ENCODE peak calls at places on chromosomes 13 and 19, in five cellular contexts. O is tibial nerve, R is fibroblast of the aortic adventitia, A is AG04450, F is retinal pigment epithelial cell. G is an unnamed sample.
A peak's percentile ranks its signal among the peaks of the same experiment; 100 is the strongest.

GRCh38 chr19:29855087-29855486 is 43.3 kb downstream of the CCNE1 start:
- DNase-seq in O (no peak), R (no peak), A (no peak), F (no peak), G (no peak)

GRCh38 chr13:30718661-30719520 is 16.5 kb upstream of the ALOX5AP start:
- DNase-seq in O (no peak), R (peak; percentile 93), A (peak; percentile 74), F (peak; percentile 46), G (no peak)

GRCh38 chr13:45393941-45394570 is 24.1 kb downstream of the SLC25A30 start:
- DNase-seq in O (no peak), R (peak; percentile 68), A (no peak), F (no peak), G (no peak)

GRCh38 chr19:33251076-33251475 is 25.4 kb upstream of the SLC7A10 start:
- DNase-seq in O (no peak), R (no peak), A (no peak), F (no peak), G (no peak)

GRCh38 chr19:43759515-43759914 is 4.8 kb upstream of the SMG9 start:
- DNase-seq in O (no peak), R (peak; percentile 57), A (no peak), F (no peak), G (no peak)

GRCh38 chr13:108352599-108352998 is 83.1 kb downstream of the TNFSF13B start:
- DNase-seq in O (no peak), R (no peak), A (no peak), F (no peak), G (no peak)

GRCh38 chr19:10332965-10333757 is at the start of gene RAVER1:
- DNase-seq in O (peak; percentile 94), R (peak; percentile 96), A (peak; percentile 94), F (peak; percentile 85), G (peak; percentile 90)

GRCh38 chr13:105937451-105937850 is 598.0 kb downstream of the EFNB2 start:
- DNase-seq in O (no peak), R (no peak), A (no peak), F (no peak), G (no peak)

GRCh38 chr13:49690133-49690989 is 925 bp downstream of the EBPL start:
- DNase-seq in O (peak; percentile 21), R (peak; percentile 86), A (peak; percentile 55), F (no peak), G (peak; percentile 88)

GRCh38 chr13:49371943-49372636 is 71.8 kb downstream of the CAB39L start:
- DNase-seq in O (no peak), R (peak; percentile 15), A (no peak), F (no peak), G (no peak)

GRCh38 chr19:47489072-47489914 is 5.3 kb upstream of the KPTN start:
- DNase-seq in O (no peak), R (no peak), A (no peak), F (no peak), G (no peak)

GRCh38 chr13:110713981-110714797 is 689 bp downstream of the ING1 start:
- DNase-seq in O (peak; percentile 36), R (peak; percentile 33), A (no peak), F (no peak), G (no peak)

GRCh38 chr13:78190296-78190695 is 271.7 kb upstream of the EDNRB start:
- DNase-seq in O (no peak), R (no peak), A (no peak), F (no peak), G (no peak)

GRCh38 chr13:32734511-32734910 is 148.3 kb downstream of the PDS5B start:
- DNase-seq in O (peak; percentile 21), R (peak; percentile 63), A (peak; percentile 20), F (no peak), G (no peak)

GRCh38 chr13:20054586-20054985 is 96.1 kb downstream of the ZMYM2 start:
- DNase-seq in O (no peak), R (no peak), A (no peak), F (no peak), G (no peak)

GRCh38 chr13:113671066-113672001 is 4.3 kb downstream of the GRK1 start:
- DNase-seq in O (no peak), R (no peak), A (no peak), F (no peak), G (no peak)

GRCh38 chr13:40563350-40564125 is 102.9 kb downstream of the FOXO1 start:
- DNase-seq in O (no peak), R (no peak), A (no peak), F (no peak), G (no peak)

GRCh38 chr19:1070931-1071791 is 4.2 kb downstream of the ARHGAP45 start:
- DNase-seq in O (no peak), R (no peak), A (no peak), F (no peak), G (no peak)

GRCh38 chr19:19434483-19435045 is 29.1 kb downstream of the GATAD2A start:
- DNase-seq in O (peak; percentile 57), R (peak; percentile 88), A (no peak), F (no peak), G (no peak)

GRCh38 chr19:11597202-11598102 is at the start of gene ZNF627:
- DNase-seq in O (peak; percentile 100), R (peak; percentile 97), A (peak; percentile 90), F (peak; percentile 93), G (peak; percentile 95)
- H3K4me3 ChIP-seq in O (peak within 1 kb of the TSS; percentile 89), R (peak within 1 kb of the TSS; percentile 86), A (peak within 1 kb of the TSS; percentile 87), F (peak within 1 kb of the TSS; percentile 90), G (peak within 1 kb of the TSS; percentile 73)

DNA sequence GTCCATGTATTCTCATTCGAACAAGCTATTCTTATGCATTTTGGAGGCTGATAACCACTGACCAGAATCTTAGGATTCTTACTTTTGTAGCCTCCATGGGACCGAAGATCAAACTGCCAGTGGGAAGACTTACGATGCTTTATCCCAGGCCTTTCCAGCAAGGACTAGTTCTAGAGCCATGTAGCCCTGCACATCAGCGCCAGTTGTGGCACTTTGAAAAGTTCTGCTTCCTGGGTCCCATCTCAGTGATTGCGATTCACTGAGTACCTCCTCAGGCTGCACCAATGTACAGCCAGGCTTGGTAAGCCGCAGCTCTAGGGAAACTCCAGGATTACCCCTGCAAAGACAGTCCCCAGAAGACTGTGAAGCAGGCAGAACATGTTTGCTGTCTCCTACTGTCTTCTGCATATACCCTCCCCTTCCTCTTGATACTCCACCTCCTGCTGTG is 18.9 kb upstream of the ENOX1 start:
- DNase-seq in O (no peak), R (no peak), A (no peak), F (no peak), G (no peak)
- H3K4me3 ChIP-seq in O (no peak overlapping the region), R (no peak overlapping the region), A (no peak overlapping the region), F (no peak overlapping the region), G (no peak overlapping the region)

DNA sequence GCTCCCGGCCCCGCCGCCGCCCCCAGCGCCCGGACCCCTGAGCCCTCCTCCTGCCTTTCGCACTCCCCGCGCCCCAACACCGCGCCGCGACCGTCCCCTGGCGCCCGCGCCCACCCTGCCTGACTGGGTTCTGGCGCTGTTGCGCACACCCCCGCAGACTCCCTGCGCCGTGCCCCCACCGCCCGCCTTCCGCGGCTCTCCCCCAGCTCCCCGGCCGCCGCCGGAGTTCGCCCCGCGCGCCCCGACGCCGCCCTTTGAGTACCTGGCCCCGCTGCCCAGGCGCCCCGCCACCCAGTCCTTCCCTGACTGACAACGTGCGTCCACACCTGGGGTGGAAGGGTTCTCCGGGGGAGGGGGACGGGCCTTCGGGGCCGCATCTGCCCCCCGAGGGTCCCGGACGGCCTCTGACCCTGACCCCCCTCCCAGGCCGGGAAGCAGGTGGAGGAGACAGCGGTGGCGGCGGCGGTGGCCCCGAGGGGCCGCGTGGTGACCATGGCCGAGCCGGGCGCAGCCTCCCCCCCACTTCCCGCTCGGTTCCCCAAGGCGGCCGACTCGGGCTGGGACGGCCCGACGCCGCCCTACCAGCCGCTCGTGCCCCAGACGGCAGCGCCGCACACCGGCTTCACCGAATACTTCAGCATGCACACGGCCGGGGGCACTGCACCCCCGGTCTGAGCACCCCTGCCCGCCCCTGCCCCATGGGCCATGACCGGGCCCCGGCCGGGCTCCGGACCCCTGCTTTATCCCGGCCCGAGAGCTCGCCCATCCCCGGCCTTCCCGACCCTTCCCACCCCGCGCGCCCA is 1.4 kb upstream of the MEGF8 start:
- DNase-seq in O (no peak), R (no peak), A (no peak), F (no peak), G (no peak)
- H3K4me3 ChIP-seq in O (no peak overlapping the region), R (no peak overlapping the region), A (no peak overlapping the region), F (no peak overlapping the region), G (no peak overlapping the region)

GRCh38 chr19:3408996-3409345 is 42.6 kb downstream of the NFIC start:
- DNase-seq in O (no peak), R (no peak), A (no peak), F (no peak), G (no peak)
- H3K4me3 ChIP-seq in O (no peak overlapping the region), R (no peak overlapping the region), A (no peak overlapping the region), F (no peak overlapping the region), G (no peak overlapping the region)

GRCh38 chr19:45901432-45901903 is 945 bp downstream of the MYPOP start:
- DNase-seq in O (peak; percentile 24), R (peak; percentile 51), A (no peak), F (no peak), G (no peak)

GRCh38 chr19:45902651-45903625 is 525 bp upstream of the MYPOP start:
- DNase-seq in O (peak; percentile 91), R (peak; percentile 97), A (peak; percentile 93), F (peak; percentile 76), G (peak; percentile 63)

GRCh38 chr19:45900661-45901431 is 1.6 kb downstream of the MYPOP start:
- DNase-seq in O (no peak), R (no peak), A (no peak), F (no peak), G (no peak)

GRCh38 chr19:45899919-45900589 is 2.4 kb downstream of the MYPOP start:
- DNase-seq in O (no peak), R (no peak), A (no peak), F (no peak), G (no peak)

GRCh38 chr19:45901912-45902650 is at the start of gene MYPOP:
- DNase-seq in O (peak; percentile 9), R (no peak), A (no peak), F (no peak), G (no peak)
- H3K4me3 ChIP-seq in O (peak within 1 kb of the TSS; percentile 76), R (peak within 1 kb of the TSS; percentile 84), A (peak within 1 kb of the TSS; percentile 86), F (peak within 1 kb of the TSS; percentile 83), G (peak within 1 kb of the TSS; percentile 78)